ENCODE peak calls at places on chromosomes 3 and 15, in nine cellular contexts. One of them, this sample, is unnamed.
A peak's percentile ranks its signal among the peaks of the same experiment; 100 is the strongest.

GRCh38 chr3:126287536-126288181 is 69.5 kb downstream of the KLF15 start:
- DNase-seq in transverse colon: peak; percentile 53
- DNase-seq in HTR-8/SVneo: no peak
- DNase-seq in HL-60: no peak
- DNase-seq in T-helper 9 cell: no peak
- DNase-seq in T-cell: no peak
- DNase-seq in skeletal muscle cell: no peak
- DNase-seq in brain microvascular endothelial cell: peak; percentile 34
- DNase-seq in WTC11: peak; percentile 73
- DNase-seq in this sample: peak; percentile 73

GRCh38 chr3:186775999-186776398 is 7.4 kb upstream of the EIF4A2 start:
- DNase-seq in transverse colon: no peak
- DNase-seq in HTR-8/SVneo: no peak
- DNase-seq in HL-60: no peak
- DNase-seq in T-helper 9 cell: no peak
- DNase-seq in T-cell: no peak
- DNase-seq in skeletal muscle cell: no peak
- DNase-seq in brain microvascular endothelial cell: no peak
- DNase-seq in WTC11: peak; percentile 30
- DNase-seq in this sample: no peak

GRCh38 chr3:109825971-109826810 is 488.8 kb upstream of the DPPA4 start:
- DNase-seq in transverse colon: no peak
- DNase-seq in HTR-8/SVneo: no peak
- DNase-seq in HL-60: no peak
- DNase-seq in T-helper 9 cell: no peak
- DNase-seq in T-cell: no peak
- DNase-seq in skeletal muscle cell: no peak
- DNase-seq in brain microvascular endothelial cell: no peak
- DNase-seq in WTC11: no peak
- DNase-seq in this sample: no peak

GRCh38 chr3:14803101-14803980 is 15.4 kb upstream of the FGD5 start:
- DNase-seq in transverse colon: peak; percentile 72
- DNase-seq in HTR-8/SVneo: no peak
- DNase-seq in HL-60: no peak
- DNase-seq in T-helper 9 cell: no peak
- DNase-seq in T-cell: no peak
- DNase-seq in skeletal muscle cell: no peak
- DNase-seq in brain microvascular endothelial cell: peak; percentile 5
- DNase-seq in WTC11: no peak
- DNase-seq in this sample: no peak

GRCh38 chr3:126259411-126260391 is 79.3 kb upstream of the ALDH1L1 start:
- DNase-seq in transverse colon: peak; percentile 46
- DNase-seq in HTR-8/SVneo: peak; percentile 34
- DNase-seq in HL-60: no peak
- DNase-seq in T-helper 9 cell: no peak
- DNase-seq in T-cell: no peak
- DNase-seq in skeletal muscle cell: no peak
- DNase-seq in brain microvascular endothelial cell: peak; percentile 37
- DNase-seq in WTC11: peak; percentile 73
- DNase-seq in this sample: peak; percentile 31

GRCh38 chr3:179450321-179450720 is 949 bp downstream of the GNB4 start:
- DNase-seq in transverse colon: no peak
- DNase-seq in HTR-8/SVneo: no peak
- DNase-seq in HL-60: no peak
- DNase-seq in T-helper 9 cell: no peak
- DNase-seq in T-cell: no peak
- DNase-seq in skeletal muscle cell: no peak
- DNase-seq in brain microvascular endothelial cell: no peak
- DNase-seq in WTC11: no peak
- DNase-seq in this sample: no peak

GRCh38 chr3:64454768-64455167 is 229.5 kb upstream of the PRICKLE2 start:
- DNase-seq in transverse colon: no peak
- DNase-seq in HTR-8/SVneo: no peak
- DNase-seq in HL-60: no peak
- DNase-seq in T-helper 9 cell: no peak
- DNase-seq in T-cell: no peak
- DNase-seq in skeletal muscle cell: no peak
- DNase-seq in brain microvascular endothelial cell: no peak
- DNase-seq in WTC11: no peak
- DNase-seq in this sample: no peak

GRCh38 chr3:155018621-155019330 is 61.3 kb upstream of the MME start:
- DNase-seq in transverse colon: no peak
- DNase-seq in HTR-8/SVneo: no peak
- DNase-seq in HL-60: peak; percentile 76
- DNase-seq in T-helper 9 cell: no peak
- DNase-seq in T-cell: no peak
- DNase-seq in skeletal muscle cell: no peak
- DNase-seq in brain microvascular endothelial cell: no peak
- DNase-seq in WTC11: no peak
- DNase-seq in this sample: no peak

GRCh38 chr15:66269326-66270090 is 16.0 kb upstream of the MEGF11 start:
- DNase-seq in transverse colon: peak; percentile 40
- DNase-seq in HTR-8/SVneo: peak; percentile 66
- DNase-seq in HL-60: no peak
- DNase-seq in T-helper 9 cell: no peak
- DNase-seq in T-cell: no peak
- DNase-seq in skeletal muscle cell: no peak
- DNase-seq in brain microvascular endothelial cell: peak; percentile 61
- DNase-seq in WTC11: no peak
- DNase-seq in this sample: no peak

GRCh38 chr15:38226867-38227266 is 25.8 kb upstream of the SPRED1 start:
- DNase-seq in transverse colon: peak; percentile 71
- DNase-seq in HTR-8/SVneo: peak; percentile 30
- DNase-seq in HL-60: no peak
- DNase-seq in T-helper 9 cell: no peak
- DNase-seq in T-cell: no peak
- DNase-seq in skeletal muscle cell: peak; percentile 81
- DNase-seq in brain microvascular endothelial cell: peak; percentile 93
- DNase-seq in WTC11: no peak
- DNase-seq in this sample: peak; percentile 8

GRCh38 chr15:69736161-69736560 is 283.5 kb downstream of the RPLP1 start:
- DNase-seq in transverse colon: no peak
- DNase-seq in HTR-8/SVneo: no peak
- DNase-seq in HL-60: no peak
- DNase-seq in T-helper 9 cell: no peak
- DNase-seq in T-cell: no peak
- DNase-seq in skeletal muscle cell: no peak
- DNase-seq in brain microvascular endothelial cell: no peak
- DNase-seq in WTC11: no peak
- DNase-seq in this sample: no peak

GRCh38 chr3:112814256-112814655 is 32.4 kb downstream of the CD200R1L start:
- DNase-seq in transverse colon: no peak
- DNase-seq in HTR-8/SVneo: peak; percentile 37
- DNase-seq in HL-60: peak; percentile 41
- DNase-seq in T-helper 9 cell: no peak
- DNase-seq in T-cell: no peak
- DNase-seq in skeletal muscle cell: peak; percentile 56
- DNase-seq in brain microvascular endothelial cell: peak; percentile 61
- DNase-seq in WTC11: no peak
- DNase-seq in this sample: no peak

GRCh38 chr3:76645724-76646123 is 394.2 kb upstream of the ROBO2 start:
- DNase-seq in transverse colon: no peak
- DNase-seq in HTR-8/SVneo: no peak
- DNase-seq in HL-60: no peak
- DNase-seq in T-helper 9 cell: no peak
- DNase-seq in T-cell: no peak
- DNase-seq in skeletal muscle cell: no peak
- DNase-seq in brain microvascular endothelial cell: no peak
- DNase-seq in WTC11: no peak
- DNase-seq in this sample: no peak

GRCh38 chr3:37673391-37673790 is 188.3 kb upstream of the CTDSPL start:
- DNase-seq in transverse colon: no peak
- DNase-seq in HTR-8/SVneo: no peak
- DNase-seq in HL-60: no peak
- DNase-seq in T-helper 9 cell: no peak
- DNase-seq in T-cell: no peak
- DNase-seq in skeletal muscle cell: no peak
- DNase-seq in brain microvascular endothelial cell: no peak
- DNase-seq in WTC11: no peak
- DNase-seq in this sample: no peak

GRCh38 chr15:85730001-85730820 is 64.5 kb downstream of the KLHL25 start:
- DNase-seq in transverse colon: no peak
- DNase-seq in HTR-8/SVneo: peak; percentile 60
- DNase-seq in HL-60: peak; percentile 44
- DNase-seq in T-helper 9 cell: no peak
- DNase-seq in T-cell: peak; percentile 56
- DNase-seq in skeletal muscle cell: no peak
- DNase-seq in brain microvascular endothelial cell: peak; percentile 56
- DNase-seq in WTC11: no peak
- DNase-seq in this sample: peak; percentile 79